ENCODE peak calls at places on chromosomes 3 and 15, in six cellular contexts. I is gastrocnemius medialis, T is body of pancreas, K is colonic mucosa, O is HCT116, A is sigmoid colon. B is an unnamed sample. For H3K4me1, the result is how much of the 10 kb centered on the place peaks cover.

GRCh38 chr3:37905346-37905745 is 43.7 kb downstream of the CTDSPL start:
- DNase-seq in I (no peak), T (no peak), K (no peak), O (no peak), A (no peak), B (no peak)

GRCh38 chr3:41808152-41808551 is 153.8 kb downstream of the ULK4 start:
- DNase-seq in I (no peak), T (no peak), K (no peak), O (no peak), A (no peak), B (no peak)

GRCh38 chr3:182710557-182711157 is 82.6 kb upstream of the ATP11B start:
- DNase-seq in I (no peak), T (no peak), K (no peak), O (peak), A (no peak), B (peak)

GRCh38 chr3:78659386-78659987 is 1108.3 kb downstream of the ROBO1 start:
- DNase-seq in I (no peak), T (peak), K (peak), O (peak), A (no peak), B (peak)

GRCh38 chr15:98948941-98949340 is 58.7 kb downstream of the PGPEP1L start:
- DNase-seq in I (no peak), T (no peak), K (no peak), O (no peak), A (no peak), B (no peak)

GRCh38 chr3:27310693-27311092 is 58.5 kb downstream of the NEK10 start:
- DNase-seq in I (no peak), T (no peak), K (no peak), O (peak), A (no peak), B (no peak)

GRCh38 chr3:182626484-182627467 is 166.5 kb upstream of the ATP11B start:
- DNase-seq in I (no peak), T (peak), K (no peak), O (no peak), A (no peak), B (no peak)

GRCh38 chr15:67543348-67543718 is 830 bp downstream of the MAP2K5 start:
- DNase-seq in I (peak), T (peak), K (peak), O (no peak), A (no peak), B (peak)

GRCh38 chr15:100833432-100834389 is 45.9 kb upstream of the ALDH1A3 start:
- DNase-seq in I (no peak), T (peak), K (no peak), O (no peak), A (no peak), B (no peak)

GRCh38 chr3:139310474-139310933 is 33.3 kb upstream of the MRPS22 start:
- DNase-seq in I (no peak), T (no peak), K (no peak), O (peak), A (no peak), B (no peak)

GRCh38 chr3:53123953-53124352 is 6.3 kb downstream of the RFT1 start:
- DNase-seq in I (no peak), T (no peak), K (no peak), O (no peak), A (no peak), B (no peak)

GRCh38 chr3:53120336-53120735 is 9.9 kb downstream of the RFT1 start:
- DNase-seq in I (no peak), T (no peak), K (no peak), O (no peak), A (no peak), B (no peak)

GRCh38 chr3:53123510-53123909 is 6.7 kb downstream of the RFT1 start:
- DNase-seq in I (no peak), T (no peak), K (no peak), O (no peak), A (no peak), B (no peak)

GRCh38 chr3:53122933-53123305 is 7.3 kb downstream of the RFT1 start:
- DNase-seq in I (no peak), T (no peak), K (no peak), O (no peak), A (no peak), B (no peak)

GRCh38 chr3:53122255-53122932 is 7.8 kb downstream of the RFT1 start:
- DNase-seq in I (no peak), T (no peak), K (no peak), O (no peak), A (no peak), B (no peak)
- H3K27ac ChIP-seq in I (no peak), T (no peak), K (no peak), O (no peak), A (no peak), B (no peak)

GRCh38 chr3:46498916-46499519 is 1.2 kb downstream of the RTP3 start:
- DNase-seq in I (no peak), T (no peak), K (no peak), O (no peak), A (no peak), B (no peak)

GRCh38 chr3:46495901-46496456 is 1.8 kb upstream of the RTP3 start:
- DNase-seq in I (no peak), T (no peak), K (no peak), O (no peak), A (no peak), B (no peak)

GRCh38 chr3:46500631-46501377 is 3.0 kb downstream of the RTP3 start:
- DNase-seq in I (no peak), T (no peak), K (no peak), O (no peak), A (no peak), B (no peak)

GRCh38 chr3:46497556-46498265 is at the start of gene RTP3:
- DNase-seq in I (no peak), T (no peak), K (no peak), O (no peak), A (no peak), B (peak)

GRCh38 chr3:46496745-46497555 is 826 bp upstream of the RTP3 start:
- DNase-seq in I (no peak), T (no peak), K (peak), O (no peak), A (no peak), B (peak)
- H3K4me1 ChIP-seq in I (under half), T (under half), K (under half), O (under half), A (under half), B (under half)

DNA sequence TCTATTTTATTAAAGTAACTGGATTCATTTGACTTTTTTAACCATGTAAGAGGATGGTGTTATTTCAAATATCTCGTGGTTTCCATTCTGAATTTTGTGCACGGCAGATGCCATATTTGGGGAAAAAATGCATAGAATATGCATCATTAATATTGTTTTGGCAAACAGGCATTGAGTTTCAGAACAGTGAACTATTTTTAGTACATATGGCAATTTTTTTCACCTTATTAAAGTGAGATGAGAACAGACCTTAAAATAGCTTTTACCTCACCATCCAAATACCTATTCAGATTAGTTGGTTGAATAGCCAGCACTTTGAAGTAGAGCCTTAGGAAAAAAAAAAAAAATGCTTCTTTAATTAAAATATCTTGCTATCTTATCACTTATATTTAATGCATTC is 117.3 kb upstream of the FLNB start:
- DNase-seq in I (no peak), T (no peak), K (no peak), O (no peak), A (no peak), B (no peak)
- H3K4me3 ChIP-seq in I (peak), T (no peak), K (no peak), O (no peak), A (peak), B (no peak)

GRCh38 chr15:85563731-85564130 is 183.3 kb downstream of the AKAP13 start:
- DNase-seq in I (no peak), T (no peak), K (no peak), O (no peak), A (no peak), B (no peak)
- H3K27ac ChIP-seq in I (no peak), T (peak), K (no peak), O (no peak), A (no peak), B (peak)

GRCh38 chr3:125050486-125051172 is 5.2 kb downstream of the HEG1 start:
- DNase-seq in I (no peak), T (no peak), K (no peak), O (no peak), A (no peak), B (no peak)
- H3K4me1 ChIP-seq in I (half or more), T (under half), K (under half), O (under half), A (half or more), B (under half)

GRCh38 chr15:54353726-54354125 is 375.5 kb downstream of the UNC13C start:
- DNase-seq in I (no peak), T (no peak), K (no peak), O (no peak), A (no peak), B (no peak)
- H3K4me3 ChIP-seq in I (no peak), T (no peak), K (no peak), O (no peak), A (no peak), B (no peak)

GRCh38 chr15:69304176-69304533 is 5.4 kb downstream of the PAQR5 start:
- DNase-seq in I (no peak), T (peak), K (no peak), O (peak), A (no peak), B (no peak)

GRCh38 chr15:69303337-69304175 is 4.8 kb downstream of the PAQR5 start:
- DNase-seq in I (no peak), T (no peak), K (no peak), O (no peak), A (no peak), B (no peak)

GRCh38 chr15:69305933-69306568 is 7.3 kb downstream of the PAQR5 start:
- DNase-seq in I (no peak), T (no peak), K (no peak), O (no peak), A (no peak), B (no peak)

GRCh38 chr15:69302929-69303328 is 4.2 kb downstream of the PAQR5 start:
- DNase-seq in I (no peak), T (no peak), K (no peak), O (no peak), A (no peak), B (no peak)

GRCh38 chr15:69305204-69305931 is 6.7 kb downstream of the PAQR5 start:
- DNase-seq in I (no peak), T (peak), K (peak), O (peak), A (no peak), B (no peak)
- H3K27ac ChIP-seq in I (no peak), T (peak), K (peak), O (peak), A (no peak), B (no peak)

DNA sequence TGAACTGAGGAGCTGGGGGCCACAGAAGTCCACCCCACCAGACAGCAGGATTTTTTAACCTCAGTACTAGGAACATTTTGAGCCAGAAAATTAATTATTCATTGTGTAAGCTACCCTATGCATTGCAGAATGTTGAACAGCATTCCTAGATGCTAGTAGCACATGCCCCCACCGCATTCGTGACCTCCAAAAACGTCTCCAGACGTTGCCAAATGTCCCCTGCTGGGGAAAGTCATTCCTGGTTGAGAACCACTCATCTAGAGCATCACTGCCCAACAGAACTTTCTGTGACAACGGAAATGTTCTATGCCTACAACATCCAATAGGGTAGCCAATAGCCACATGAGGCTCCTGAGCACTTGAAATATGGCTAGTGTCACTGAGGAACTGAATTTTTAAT is 333.5 kb downstream of the FOXP1 start:
- DNase-seq in I (no peak), T (no peak), K (no peak), O (no peak), A (no peak), B (no peak)
- H3K4me1 ChIP-seq in I (under half), T (half or more), K (under half), O (under half), A (under half), B (under half)

GRCh38 chr3:105865016-105865623 is 3.7 kb downstream of the CBLB start:
- DNase-seq in I (no peak), T (no peak), K (no peak), O (no peak), A (no peak), B (no peak)

GRCh38 chr3:105860649-105861048 is 8.2 kb downstream of the CBLB start:
- DNase-seq in I (no peak), T (no peak), K (no peak), O (no peak), A (no peak), B (no peak)

GRCh38 chr3:105862217-105862616 is 6.6 kb downstream of the CBLB start:
- DNase-seq in I (no peak), T (no peak), K (no peak), O (no peak), A (no peak), B (no peak)

GRCh38 chr3:105865867-105866350 is 2.9 kb downstream of the CBLB start:
- DNase-seq in I (no peak), T (no peak), K (no peak), O (no peak), A (no peak), B (no peak)

GRCh38 chr3:105863608-105864007 is 5.2 kb downstream of the CBLB start:
- DNase-seq in I (no peak), T (no peak), K (no peak), O (no peak), A (no peak), B (no peak)
- H3K4me3 ChIP-seq in I (no peak), T (no peak), K (no peak), O (no peak), A (no peak), B (no peak)

B was measured in small intestine.